ENCODE peak calls at places on chromosomes 16 and 17, in nine cellular contexts. V, C, Y, Q, T, I, D, X and P are unnamed samples.

GRCh38 chr17:9240659-9241370 is 219.5 kb downstream of the NTN1 start:
- DNase-seq in X (peak), V (peak), C (no peak), I (no peak), Y (no peak), T (no peak), D (peak), Q (no peak), P (no peak)

GRCh38 chr17:39591958-39592954 is 15.5 kb downstream of the NEUROD2 start:
- DNase-seq in V (peak), Q (no peak), X (peak), Y (peak), D (peak), C (peak), T (no peak), I (peak), P (peak)

GRCh38 chr17:31684901-31685300 is 174.1 kb downstream of the COPRS start:
- DNase-seq in V (no peak), X (no peak), I (no peak), D (no peak), Y (no peak), Q (no peak), T (no peak), C (no peak), P (no peak)

GRCh38 chr17:16273499-16273898 is 56.5 kb downstream of the PIGL start:
- DNase-seq in T (no peak), D (no peak), X (peak), Y (no peak), C (no peak), Q (no peak), I (no peak), V (peak), P (no peak)

GRCh38 chr17:74426551-74427047 is 5.3 kb upstream of the GPRC5C start:
- DNase-seq in X (peak), C (no peak), I (no peak), T (no peak), Q (no peak), D (no peak), V (peak), Y (peak), P (no peak)

GRCh38 chr17:75065562-75066151 is 18.6 kb downstream of the KCTD2 start:
- DNase-seq in T (no peak), I (no peak), X (no peak), Y (no peak), Q (no peak), D (no peak), V (peak), C (no peak), P (no peak)

GRCh38 chr17:12815642-12816141 is 26.4 kb downstream of the ARHGAP44 start:
- DNase-seq in C (no peak), Y (peak), V (no peak), D (no peak), X (peak), T (no peak), I (no peak), Q (no peak), P (no peak)

GRCh38 chr17:31724619-31725018 is 134.4 kb downstream of the COPRS start:
- DNase-seq in X (peak), V (peak), I (no peak), C (no peak), T (no peak), Y (no peak), D (no peak), Q (no peak), P (no peak)

GRCh38 chr16:28964527-28964926 is 10.1 kb upstream of the SPNS1 start:
- DNase-seq in T (no peak), Y (no peak), I (no peak), Q (no peak), D (no peak), V (no peak), X (no peak), C (no peak), P (no peak)

GRCh38 chr17:7478276-7479138 is 924 bp downstream of the ZBTB4 start:
- DNase-seq in D (peak), X (no peak), Q (peak), T (no peak), Y (peak), V (no peak), C (peak), I (peak), P (peak)

GRCh38 chr17:80959330-80960036 is 32.2 kb upstream of the CHMP6 start:
- DNase-seq in I (no peak), Q (no peak), X (peak), Y (no peak), D (peak), V (peak), C (no peak), T (peak), P (no peak)

GRCh38 chr16:71552698-71553503 is 24.0 kb downstream of the TAT start:
- DNase-seq in I (no peak), D (no peak), T (no peak), Y (peak), V (no peak), X (no peak), C (no peak), Q (no peak), P (no peak)

GRCh38 chr16:64416232-64417010 is 705.4 kb downstream of the CDH11 start:
- DNase-seq in T (peak), X (peak), I (no peak), D (no peak), C (no peak), V (peak), Y (peak), Q (no peak), P (no peak)

GRCh38 chr17:51142597-51142996 is 10.8 kb upstream of the NME1 start:
- DNase-seq in D (no peak), Y (no peak), I (no peak), T (no peak), C (no peak), Q (no peak), X (no peak), V (no peak), P (no peak)

GRCh38 chr17:33204701-33205100 is 88.4 kb downstream of the ASIC2 start:
- DNase-seq in D (no peak), T (no peak), X (no peak), V (no peak), C (no peak), Y (no peak), Q (no peak), I (no peak), P (no peak)